ENCODE peak calls at places on chromosomes 3 and 15, in eight cellular contexts. L is GM23248, B is GM12878, J is GM23338, U is lower leg skin, G is BJ, D is right atrium auricular region, C is HAP-1. M is an unnamed sample.

GRCh38 chr3:143571548-143571947 is 276.7 kb downstream of the SLC9A9 start:
- DNase-seq in L (peak; percentile 33), B (no peak), J (no peak), U (no peak), G (no peak), D (no peak), C (no peak), M (peak; percentile 14)

GRCh38 chr15:69727257-69727924 is 274.8 kb downstream of the RPLP1 start:
- DNase-seq in L (no peak), B (no peak), J (no peak), U (no peak), G (no peak), D (no peak), C (no peak), M (no peak)

GRCh38 chr15:68982002-68982401 is 32.5 kb upstream of the NOX5 start:
- DNase-seq in L (no peak), B (no peak), J (no peak), U (no peak), G (no peak), D (no peak), C (no peak), M (no peak)

GRCh38 chr15:101011582-101011981 is 92.4 kb downstream of the LRRK1 start:
- DNase-seq in L (no peak), B (no peak), J (peak; percentile 16), U (peak; percentile 36), G (no peak), D (no peak), C (no peak), M (no peak)

GRCh38 chr3:16258892-16259291 is 5.9 kb downstream of the DPH3 start:
- DNase-seq in L (no peak), B (no peak), J (no peak), U (no peak), G (no peak), D (no peak), C (no peak), M (no peak)

GRCh38 chr15:30979457-30979856 is 12.0 kb downstream of the MTMR10 start:
- DNase-seq in L (no peak), B (no peak), J (no peak), U (no peak), G (no peak), D (no peak), C (no peak), M (no peak)

GRCh38 chr3:187291001-187291511 is 481 bp downstream of the MASP1 start:
- DNase-seq in L (peak; percentile 82), B (no peak), J (peak; percentile 30), U (no peak), G (peak; percentile 74), D (no peak), C (no peak), M (peak; percentile 24)

GRCh38 chr3:42185044-42185443 is 80.9 kb downstream of the CCK start:
- DNase-seq in L (peak; percentile 87), B (no peak), J (no peak), U (no peak), G (peak; percentile 26), D (no peak), C (no peak), M (peak; percentile 68)

GRCh38 chr3:189276481-189277190 is 104.9 kb downstream of the TPRG1 start:
- DNase-seq in L (peak; percentile 84), B (no peak), J (no peak), U (no peak), G (peak; percentile 39), D (no peak), C (no peak), M (peak; percentile 81)

GRCh38 chr15:24945711-24946110 is 9.1 kb upstream of the SNRPN start:
- DNase-seq in L (no peak), B (no peak), J (no peak), U (no peak), G (no peak), D (no peak), C (no peak), M (no peak)

GRCh38 chr3:8550619-8551018 is 49.0 kb downstream of the LMCD1 start:
- DNase-seq in L (no peak), B (no peak), J (no peak), U (peak; percentile 89), G (no peak), D (peak; percentile 83), C (no peak), M (no peak)

GRCh38 chr15:37695719-37696118 is 238.7 kb upstream of the TMCO5A start:
- DNase-seq in L (peak; percentile 61), B (no peak), J (no peak), U (no peak), G (no peak), D (no peak), C (no peak), M (peak; percentile 13)

GRCh38 chr3:135238201-135238600 is 443.1 kb downstream of the EPHB1 start:
- DNase-seq in L (no peak), B (no peak), J (no peak), U (no peak), G (no peak), D (no peak), C (no peak), M (no peak)

GRCh38 chr3:177629276-177629675 is 432.0 kb upstream of the TBL1XR1 start:
- DNase-seq in L (no peak), B (no peak), J (no peak), U (no peak), G (no peak), D (no peak), C (no peak), M (peak; percentile 38)

GRCh38 chr3:110526732-110527727 is 544.6 kb upstream of the NECTIN3 start:
- DNase-seq in L (peak; percentile 94), B (no peak), J (peak; percentile 61), U (no peak), G (peak; percentile 78), D (no peak), C (peak; percentile 99), M (peak; percentile 94)

GRCh38 chr3:30282052-30282708 is 324.2 kb upstream of the TGFBR2 start:
- DNase-seq in L (peak; percentile 96), B (no peak), J (peak; percentile 76), U (no peak), G (peak; percentile 76), D (no peak), C (peak; percentile 66), M (peak; percentile 87)

GRCh38 chr3:137792633-137793271 is 28.6 kb downstream of the SOX14 start:
- DNase-seq in L (peak; percentile 66), B (no peak), J (peak; percentile 85), U (no peak), G (no peak), D (no peak), C (peak; percentile 43), M (peak; percentile 43)

GRCh38 chr3:132268956-132269355 is 48.3 kb upstream of the ACP3 start:
- DNase-seq in L (peak; percentile 58), B (no peak), J (peak; percentile 84), U (no peak), G (no peak), D (no peak), C (no peak), M (peak; percentile 47)

GRCh38 chr3:197446713-197447455 is 108.9 kb downstream of the BDH1 start:
- DNase-seq in L (no peak), B (no peak), J (no peak), U (no peak), G (no peak), D (no peak), C (no peak), M (no peak)

DNA sequence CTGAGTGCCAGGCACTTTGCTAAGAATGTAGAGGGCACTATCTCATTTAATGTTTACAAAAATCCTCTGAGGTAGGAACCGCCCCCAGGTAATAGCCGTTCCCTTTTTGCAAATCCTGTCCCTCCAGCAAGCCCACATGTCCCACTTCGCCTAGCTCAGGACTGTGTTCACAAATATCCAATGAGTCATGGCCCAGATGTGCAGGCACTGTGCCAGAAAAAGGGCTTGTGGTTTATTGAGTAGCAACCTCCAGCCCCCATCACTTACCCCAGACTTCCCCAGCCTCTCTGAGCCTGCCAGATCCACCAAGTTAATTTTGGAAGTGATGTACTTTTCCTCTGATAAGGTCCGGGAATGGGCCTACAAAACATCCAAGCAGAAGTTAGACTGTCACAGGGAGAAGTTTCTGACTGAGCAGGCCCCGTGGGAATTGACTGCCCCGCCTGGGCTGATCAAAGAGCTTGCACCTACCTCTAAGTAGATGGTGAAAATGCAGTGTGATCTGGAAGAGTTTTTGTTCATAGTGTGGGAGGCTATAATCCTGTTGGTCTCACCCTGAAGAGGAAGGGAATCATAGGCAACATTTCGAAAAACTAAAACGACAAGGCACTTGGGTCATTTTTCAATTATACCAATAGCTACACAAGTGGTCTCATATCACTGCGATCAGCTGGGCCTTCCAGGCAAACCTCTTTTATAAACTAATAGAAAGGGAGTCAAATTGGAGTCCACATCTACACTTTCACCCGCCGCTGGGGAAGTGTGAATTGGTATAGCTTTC is 15.7 kb downstream of the KIF9 start:
- DNase-seq in L (peak; percentile 86), B (peak; percentile 51), J (no peak), U (peak; percentile 94), G (peak; percentile 74), D (peak; percentile 88), C (peak; percentile 25), M (peak; percentile 96)
- H3K4me3 ChIP-seq in L (no peak overlapping the region), B (no peak overlapping the region), J (no peak overlapping the region), U (no peak overlapping the region), G (no peak overlapping the region), D (no peak overlapping the region), C (no peak overlapping the region), M (no peak overlapping the region)

GRCh38 chr15:88613074-88613944 is 7.8 kb upstream of the AEN start:
- DNase-seq in L (no peak), B (no peak), J (peak; percentile 90), U (no peak), G (no peak), D (no peak), C (no peak), M (no peak)
- H3K4me3 ChIP-seq in L (no peak overlapping the region), B (no peak overlapping the region), J (peak overlapping the region; percentile 21), U (no peak overlapping the region), G (no peak overlapping the region), D (no peak overlapping the region), C (no peak overlapping the region), M (no peak overlapping the region)

GRCh38 chr15:43519207-43519606 is 1.8 kb downstream of the MAP1A start:
- DNase-seq in L (no peak), B (no peak), J (no peak), U (peak; percentile 56), G (no peak), D (no peak), C (no peak), M (no peak)
- H3K4me3 ChIP-seq in L (peak overlapping the region; percentile 100), B (no peak overlapping the region), J (peak overlapping the region; percentile 85), U (no peak overlapping the region), G (peak overlapping the region; percentile 82), D (no peak overlapping the region), C (no peak overlapping the region), M (no peak overlapping the region)

GRCh38 chr15:77014137-77015081 is 19.5 kb downstream of the PSTPIP1 start:
- DNase-seq in L (no peak), B (no peak), J (no peak), U (no peak), G (no peak), D (no peak), C (no peak), M (no peak)

GRCh38 chr15:77012117-77012712 is 17.3 kb downstream of the PSTPIP1 start:
- DNase-seq in L (no peak), B (no peak), J (no peak), U (no peak), G (no peak), D (no peak), C (no peak), M (no peak)

GRCh38 chr15:77015651-77016320 is 20.9 kb downstream of the PSTPIP1 start:
- DNase-seq in L (no peak), B (no peak), J (no peak), U (no peak), G (no peak), D (no peak), C (no peak), M (no peak)

GRCh38 chr15:77012868-77013267 is 17.9 kb downstream of the PSTPIP1 start:
- DNase-seq in L (no peak), B (no peak), J (no peak), U (no peak), G (no peak), D (no peak), C (no peak), M (no peak)

GRCh38 chr15:77013786-77014136 is 18.8 kb downstream of the PSTPIP1 start:
- DNase-seq in L (no peak), B (no peak), J (no peak), U (no peak), G (no peak), D (no peak), C (no peak), M (no peak)
- H3K4me3 ChIP-seq in L (no peak overlapping the region), B (no peak overlapping the region), J (no peak overlapping the region), U (no peak overlapping the region), G (no peak overlapping the region), D (no peak overlapping the region), C (no peak overlapping the region), M (no peak overlapping the region)